ENCODE peak calls at places on chromosomes 16 and 17, in six cellular contexts. One of them, this sample, is unnamed.

GRCh38 chr17:63455417-63455816 is 9.3 kb upstream of the CYB561 start:
- DNase-seq in D341Med: no peak
- DNase-seq in GM23338: no peak
- DNase-seq in epithelial cell of proximal tubule: no peak
- DNase-seq in ecto neural progenitor cell: no peak
- DNase-seq in HL-60: no peak
- DNase-seq in this sample: no peak

GRCh38 chr17:48100160-48100559 is 1.1 kb downstream of the CBX1 start:
- DNase-seq in GM23338: no peak
- DNase-seq in HL-60: no peak
- DNase-seq in D341Med: no peak
- DNase-seq in epithelial cell of proximal tubule: no peak
- DNase-seq in ecto neural progenitor cell: no peak
- DNase-seq in this sample: no peak

GRCh38 chr17:82781894-82782274 is 30.0 kb downstream of the TBCD start:
- DNase-seq in HL-60: peak
- DNase-seq in D341Med: peak
- DNase-seq in GM23338: peak
- DNase-seq in ecto neural progenitor cell: peak
- DNase-seq in epithelial cell of proximal tubule: no peak
- DNase-seq in this sample: peak

GRCh38 chr17:46152423-46152822 is 40.8 kb downstream of the KANSL1 start:
- DNase-seq in HL-60: no peak
- DNase-seq in epithelial cell of proximal tubule: no peak
- DNase-seq in ecto neural progenitor cell: no peak
- DNase-seq in D341Med: no peak
- DNase-seq in GM23338: no peak
- DNase-seq in this sample: no peak

GRCh38 chr16:75494696-75495601 is at the start of gene CHST6:
- DNase-seq in ecto neural progenitor cell: peak
- DNase-seq in HL-60: no peak
- DNase-seq in epithelial cell of proximal tubule: no peak
- DNase-seq in GM23338: peak
- DNase-seq in D341Med: no peak
- DNase-seq in this sample: no peak

GRCh38 chr17:78925662-78926555 is 722 bp upstream of the TIMP2 start:
- DNase-seq in HL-60: no peak
- DNase-seq in D341Med: no peak
- DNase-seq in epithelial cell of proximal tubule: no peak
- DNase-seq in ecto neural progenitor cell: no peak
- DNase-seq in GM23338: peak
- DNase-seq in this sample: peak

GRCh38 chr17:846901-847777 is 65.0 kb downstream of the MRM3 start:
- DNase-seq in epithelial cell of proximal tubule: no peak
- DNase-seq in GM23338: no peak
- DNase-seq in D341Med: no peak
- DNase-seq in HL-60: no peak
- DNase-seq in ecto neural progenitor cell: no peak
- DNase-seq in this sample: no peak

GRCh38 chr16:62077998-62078397 is 41.8 kb upstream of the CDH8 start:
- DNase-seq in HL-60: no peak
- DNase-seq in D341Med: peak
- DNase-seq in epithelial cell of proximal tubule: no peak
- DNase-seq in GM23338: peak
- DNase-seq in ecto neural progenitor cell: peak
- DNase-seq in this sample: no peak

GRCh38 chr16:4935231-4935855 is 1.6 kb downstream of the PPL start:
- DNase-seq in ecto neural progenitor cell: no peak
- DNase-seq in epithelial cell of proximal tubule: no peak
- DNase-seq in GM23338: no peak
- DNase-seq in HL-60: peak
- DNase-seq in D341Med: peak
- DNase-seq in this sample: peak

GRCh38 chr16:23121024-23121423 is 28.2 kb downstream of the USP31 start:
- DNase-seq in HL-60: no peak
- DNase-seq in D341Med: no peak
- DNase-seq in ecto neural progenitor cell: no peak
- DNase-seq in GM23338: no peak
- DNase-seq in epithelial cell of proximal tubule: no peak
- DNase-seq in this sample: no peak

GRCh38 chr16:11801481-11802021 is 4.5 kb upstream of the ZC3H7A start:
- DNase-seq in HL-60: no peak
- DNase-seq in epithelial cell of proximal tubule: no peak
- DNase-seq in ecto neural progenitor cell: no peak
- DNase-seq in GM23338: no peak
- DNase-seq in D341Med: no peak
- DNase-seq in this sample: no peak

GRCh38 chr17:73363788-73364522 is 52.2 kb upstream of the CDC42EP4 start:
- DNase-seq in HL-60: no peak
- DNase-seq in epithelial cell of proximal tubule: no peak
- DNase-seq in ecto neural progenitor cell: peak
- DNase-seq in GM23338: peak
- DNase-seq in D341Med: no peak
- DNase-seq in this sample: no peak

This sample was measured in stomach.